ENCODE peak calls at places on chromosomes 16 and 17, in five cellular contexts. Y is EH, I is aorta, U is WTC11, G is NCI-H1436. T is an unnamed sample.

GRCh38 chr17:57552114-57552601 is 192.9 kb downstream of the CCDC182 start:
- DNase-seq in G (no peak), U (peak), I (no peak), Y (no peak), T (no peak)

GRCh38 chr16:8552487-8553221 is 37.7 kb downstream of the TMEM114 start:
- DNase-seq in G (no peak), U (no peak), Y (no peak), I (no peak), T (no peak)

GRCh38 chr16:66619534-66620418 is 15.3 kb downstream of the CMTM3 start:
- DNase-seq in I (no peak), Y (peak), U (no peak), G (no peak), T (no peak)

GRCh38 chr17:44757918-44758413 is 822 bp upstream of the ADAM11 start:
- DNase-seq in G (no peak), I (no peak), Y (no peak), U (no peak), T (no peak)

GRCh38 chr17:45150911-45151809 is 2.9 kb downstream of the HEXIM1 start:
- DNase-seq in U (no peak), I (peak), G (peak), Y (peak), T (no peak)

GRCh38 chr16:85049864-85050263 is 22.3 kb downstream of the KIAA0513 start:
- DNase-seq in I (no peak), G (no peak), U (no peak), Y (no peak), T (no peak)

GRCh38 chr16:4660454-4661007 is 32.8 kb upstream of the NUDT16L1 start:
- DNase-seq in Y (peak), U (no peak), I (peak), G (no peak), T (no peak)

GRCh38 chr16:27222499-27223225 is 19.3 kb downstream of the KDM8 start:
- DNase-seq in I (no peak), G (no peak), Y (peak), U (no peak), T (no peak)

GRCh38 chr16:82715160-82715559 is 88.4 kb downstream of the CDH13 start:
- DNase-seq in G (no peak), I (no peak), Y (no peak), U (no peak), T (no peak)

GRCh38 chr17:41340934-41341861 is 9.4 kb downstream of the KRT33A start:
- DNase-seq in Y (no peak), G (no peak), I (no peak), U (no peak), T (no peak)

GRCh38 chr17:6528557-6528956 is 27.8 kb downstream of the PITPNM3 start:
- DNase-seq in U (no peak), I (no peak), G (no peak), Y (no peak), T (no peak)

GRCh38 chr16:9647981-9648701 is 534.1 kb downstream of the GRIN2A start:
- DNase-seq in I (no peak), U (no peak), Y (peak), G (no peak), T (peak)

GRCh38 chr17:63698886-63699637 is 863 bp downstream of the LIMD2 start:
- DNase-seq in I (peak), Y (peak), G (peak), U (peak), T (no peak)

GRCh38 chr17:47998044-47998443 is 27.1 kb downstream of the CDK5RAP3 start:
- DNase-seq in G (no peak), I (no peak), Y (no peak), U (no peak), T (no peak)

GRCh38 chr16:84532299-84532724 is 27.9 kb upstream of the MEAK7 start:
- DNase-seq in U (no peak), G (no peak), I (peak), Y (peak), T (no peak)

GRCh38 chr17:32627233-32628008 is 140.6 kb downstream of the CDK5R1 start:
- DNase-seq in G (peak), U (peak), Y (peak), I (no peak), T (no peak)

GRCh38 chr16:57508084-57508425 is 21.8 kb upstream of the DOK4 start:
- DNase-seq in I (no peak), G (no peak), Y (no peak), U (no peak), T (no peak)

GRCh38 chr17:72253597-72253996 is 132.8 kb downstream of the SOX9 start:
- DNase-seq in G (no peak), I (no peak), U (no peak), Y (no peak), T (no peak)

GRCh38 chr17:48610282-48611211 is at the start of gene HOXB7:
- DNase-seq in I (peak), G (peak), U (no peak), Y (no peak), T (peak)

GRCh38 chr17:44738214-44738906 is 20.4 kb upstream of the ADAM11 start:
- DNase-seq in Y (peak), I (peak), U (no peak), G (no peak), T (no peak)

GRCh38 chr17:17994271-17994670 is 21.6 kb downstream of the DRC3 start:
- DNase-seq in I (no peak), G (peak), Y (peak), U (peak), T (no peak)

GRCh38 chr17:73091770-73092517 is 544 bp downstream of the SLC39A11 start:
- DNase-seq in G (no peak), I (no peak), Y (peak), U (peak), T (peak)

GRCh38 chr17:74141612-74142011 is 61.9 kb upstream of the RPL38 start:
- DNase-seq in Y (no peak), I (no peak), U (no peak), G (no peak), T (no peak)

GRCh38 chr17:58082341-58082869 is 814 bp upstream of the DYNLL2 start:
- DNase-seq in I (no peak), G (no peak), U (peak), Y (no peak), T (no peak)

GRCh38 chr17:38703742-38704644 is 1.1 kb upstream of the MLLT6 start:
- DNase-seq in G (peak), I (peak), U (peak), Y (peak), T (peak)

GRCh38 chr17:73281926-73282325 is 20.2 kb upstream of the CPSF4L start:
- DNase-seq in I (no peak), U (no peak), Y (no peak), G (peak), T (no peak)

GRCh38 chr17:80363120-80363515 is 51.8 kb upstream of the ENDOV start:
- DNase-seq in U (no peak), Y (no peak), I (no peak), G (no peak), T (no peak)

GRCh38 chr17:31609331-31609730 is 217.9 kb downstream of the RAB11FIP4 start:
- DNase-seq in U (no peak), Y (no peak), G (no peak), I (no peak), T (no peak)

GRCh38 chr17:77435272-77436057 is 294.7 kb downstream of the SEC14L1 start:
- DNase-seq in I (no peak), Y (no peak), U (no peak), G (no peak), T (no peak)